ENCODE peak calls at places on chromosome 10, in six cellular contexts. S is cardiac septum; Q is myocyte; L is stimulated activated CD4-positive, alpha-beta T cell treated with anti-CD3 and anti-CD28 coated beads, TNF-alpha, amount 100 ng/mL, for 48 hours; E is SJSA1; A is activated T-cell treated with anti-CD3 and anti-CD28 coated beads for 1 hour. T is an unnamed sample.

GRCh38 chr10:11849908-11850307 is 26.8 kb downstream of the PROSER2 start:
- DNase-seq in S (no peak), Q (peak), L (no peak), E (no peak), A (no peak), T (no peak)

GRCh38 chr10:62080905-62081304 is 179.4 kb downstream of the ARID5B start:
- DNase-seq in S (no peak), Q (no peak), L (no peak), E (no peak), A (no peak), T (no peak)

GRCh38 chr10:21962362-21962761 is 41.2 kb downstream of the DNAJC1 start:
- DNase-seq in S (no peak), Q (no peak), L (no peak), E (no peak), A (no peak), T (no peak)

GRCh38 chr10:72087969-72088878 is at the start of gene SPOCK2:
- DNase-seq in S (no peak), Q (peak), L (no peak), E (no peak), A (peak), T (no peak)

GRCh38 chr10:131102147-131102546 is 209.4 kb downstream of the TCERG1L start:
- DNase-seq in S (no peak), Q (no peak), L (no peak), E (no peak), A (no peak), T (no peak)

GRCh38 chr10:44281089-44281613 is 103.7 kb downstream of the CXCL12 start:
- DNase-seq in S (no peak), Q (no peak), L (no peak), E (no peak), A (no peak), T (peak)

GRCh38 chr10:94183666-94184264 is 179.0 kb downstream of the NOC3L start:
- DNase-seq in S (no peak), Q (peak), L (peak), E (peak), A (no peak), T (no peak)

GRCh38 chr10:95278061-95278988 is 12.5 kb downstream of the PDLIM1 start:
- DNase-seq in S (no peak), Q (peak), L (no peak), E (peak), A (no peak), T (no peak)

GRCh38 chr10:37263304-37263703 is 137.9 kb downstream of the ANKRD30A start:
- DNase-seq in S (no peak), Q (no peak), L (no peak), E (no peak), A (no peak), T (no peak)

GRCh38 chr10:44353721-44354120 is 31.2 kb downstream of the CXCL12 start:
- DNase-seq in S (peak), Q (no peak), L (no peak), E (no peak), A (no peak), T (peak)

GRCh38 chr10:114709966-114710365 is 51.9 kb upstream of the ABLIM1 start:
- DNase-seq in S (no peak), Q (peak), L (no peak), E (no peak), A (no peak), T (no peak)

GRCh38 chr10:8054498-8055407 is at the start of gene GATA3:
- DNase-seq in S (no peak), Q (peak), L (peak), E (peak), A (peak), T (peak)

T was measured in posterior vena cava.